ENCODE peak calls at places on chromosomes 13 and 19, in four cellular contexts. B is GM23338, L is hippocampal formation, H is neural crest cell. U is an unnamed sample.

GRCh38 chr19:41821003-41821735 is 23.3 kb downstream of the LYPD4 start:
- DNase-seq in B (peak), L (peak), H (peak), U (no peak)

GRCh38 chr13:102286326-102286725 is 115.5 kb downstream of the FGF14 start:
- DNase-seq in B (no peak), L (no peak), H (no peak), U (no peak)

GRCh38 chr13:50761406-50761805 is 82.1 kb downstream of the DLEU7 start:
- DNase-seq in B (no peak), L (no peak), H (no peak), U (no peak)

GRCh38 chr19:4717191-4717965 is 6.3 kb downstream of the DPP9 start:
- DNase-seq in B (no peak), L (no peak), H (no peak), U (no peak)

GRCh38 chr19:51503891-51504290 is 2.3 kb upstream of the SIGLEC12 start:
- DNase-seq in B (no peak), L (no peak), H (no peak), U (no peak)

GRCh38 chr19:2719910-2720776 is 1.0 kb downstream of the DIRAS1 start:
- DNase-seq in B (peak), L (peak), H (peak), U (no peak)

GRCh38 chr13:94678845-94679244 is 33.5 kb downstream of the SOX21 start:
- DNase-seq in B (no peak), L (no peak), H (no peak), U (no peak)

GRCh38 chr13:52128714-52129700 is at the start of gene NEK5:
- DNase-seq in B (peak), L (no peak), H (peak), U (peak)

GRCh38 chr19:54383330-54383729 is 18.6 kb upstream of the LAIR1 start:
- DNase-seq in B (no peak), L (no peak), H (no peak), U (no peak)

GRCh38 chr19:56105090-56105701 is 15.9 kb downstream of the ZNF787 start:
- DNase-seq in B (peak), L (peak), H (peak), U (peak)

GRCh38 chr19:35088514-35088913 is 27.1 kb upstream of the FXYD3 start:
- DNase-seq in B (no peak), L (no peak), H (no peak), U (no peak)

GRCh38 chr13:35393886-35394285 is 82.6 kb downstream of the MAB21L1 start:
- DNase-seq in B (no peak), L (no peak), H (no peak), U (no peak)

GRCh38 chr19:1251233-1251502 is 2.8 kb downstream of the MIDN start:
- DNase-seq in B (no peak), L (no peak), H (no peak), U (no peak)

GRCh38 chr13:114118763-114119123 is 13.7 kb downstream of the RASA3 start:
- DNase-seq in B (no peak), L (no peak), H (no peak), U (no peak)

GRCh38 chr19:44623080-44623479 is 9.7 kb downstream of the IGSF23 start:
- DNase-seq in B (no peak), L (no peak), H (no peak), U (no peak)

GRCh38 chr13:42007844-42008243 is 40.6 kb upstream of the DGKH start:
- DNase-seq in B (no peak), L (no peak), H (no peak), U (no peak)

GRCh38 chr19:16936901-16937300 is 48.1 kb downstream of the F2RL3 start:
- DNase-seq in B (no peak), L (no peak), H (no peak), U (no peak)

GRCh38 chr19:32748497-32748896 is 28.9 kb downstream of the TDRD12 start:
- DNase-seq in B (peak), L (no peak), H (no peak), U (no peak)

GRCh38 chr19:16295071-16295470 is 29.6 kb upstream of the KLF2 start:
- DNase-seq in B (no peak), L (no peak), H (no peak), U (no peak)

GRCh38 chr19:13350761-13351160 is 155.5 kb downstream of the CACNA1A start:
- DNase-seq in B (no peak), L (no peak), H (no peak), U (no peak)

GRCh38 chr13:57627663-57628062 is 3.9 kb upstream of the PCDH17 start:
- DNase-seq in B (peak), L (peak), H (no peak), U (no peak)

GRCh38 chr13:31972453-31972852 is 59.1 kb upstream of the FRY start:
- DNase-seq in B (no peak), L (no peak), H (no peak), U (no peak)

GRCh38 chr19:11797491-11797890 is 832 bp upstream of the ZNF491 start:
- DNase-seq in B (peak), L (peak), H (peak), U (peak)

GRCh38 chr19:1020868-1021425 is at the start of gene TMEM259:
- DNase-seq in B (peak), L (peak), H (peak), U (peak)

GRCh38 chr19:2478756-2479555 is 3.0 kb downstream of the GADD45B start:
- DNase-seq in B (peak), L (no peak), H (no peak), U (no peak)

GRCh38 chr13:47639716-47640447 is 361.2 kb downstream of the SUCLA2 start:
- DNase-seq in B (no peak), L (no peak), H (no peak), U (no peak)

GRCh38 chr13:32264407-32264806 is 50.8 kb downstream of the ZAR1L start:
- DNase-seq in B (no peak), L (no peak), H (no peak), U (no peak)

GRCh38 chr13:86020350-86021002 is 221.3 kb upstream of the SLITRK6 start:
- DNase-seq in B (no peak), L (no peak), H (no peak), U (no peak)

GRCh38 chr13:80048802-80049201 is 292.1 kb downstream of the SPRY2 start:
- DNase-seq in B (peak), L (peak), H (peak), U (peak)

GRCh38 chr19:40257096-40257517 is 28.0 kb downstream of the AKT2 start:
- DNase-seq in B (no peak), L (no peak), H (no peak), U (no peak)

U was measured in putamen.